ENCODE peak calls at places on chromosomes 7 and 10, in five cellular contexts. C, M, A, F and H are unnamed samples.

GRCh38 chr7:80189638-80190037 is 55.0 kb downstream of the GNAI1 start:
- DNase-seq in F (no peak), C (no peak), M (no peak), A (no peak), H (no peak)

GRCh38 chr7:152512711-152513110 is 76.9 kb upstream of the KMT2C start:
- DNase-seq in A (peak), F (no peak), M (no peak), C (peak), H (no peak)

GRCh38 chr7:106604303-106604918 is 56.5 kb downstream of the CCDC71L start:
- DNase-seq in C (no peak), A (peak), M (no peak), F (no peak), H (no peak)

GRCh38 chr7:92025260-92025659 is 84.6 kb downstream of the AKAP9 start:
- DNase-seq in C (no peak), M (no peak), F (no peak), A (no peak), H (no peak)

GRCh38 chr7:30899630-30900029 is 12.0 kb upstream of the AQP1 start:
- DNase-seq in M (no peak), C (no peak), F (no peak), A (no peak), H (no peak)

GRCh38 chr7:1939434-1940401 is 269.6 kb downstream of the ELFN1 start:
- DNase-seq in M (no peak), A (no peak), C (peak), F (no peak), H (no peak)

GRCh38 chr7:159158888-159159405 is 14.3 kb upstream of the VIPR2 start:
- DNase-seq in F (no peak), M (no peak), C (no peak), A (no peak), H (no peak)

GRCh38 chr7:155974186-155974897 is 162.1 kb upstream of the SHH start:
- DNase-seq in M (no peak), F (no peak), C (no peak), A (no peak), H (no peak)

GRCh38 chr7:134792968-134793367 is 13.5 kb downstream of the CALD1 start:
- DNase-seq in M (no peak), F (no peak), A (no peak), C (no peak), H (no peak)

GRCh38 chr10:5538892-5539651 is 14.3 kb downstream of the CALML3 start:
- DNase-seq in A (no peak), M (no peak), C (no peak), F (no peak), H (no peak)

GRCh38 chr7:69244691-69245090 is 353.6 kb upstream of the AUTS2 start:
- DNase-seq in M (no peak), A (peak), C (no peak), F (no peak), H (no peak)

GRCh38 chr7:44062180-44062902 is 3.0 kb downstream of the PGAM2 start:
- DNase-seq in F (no peak), A (no peak), M (no peak), C (no peak), H (no peak)

GRCh38 chr10:13173619-13174018 is 12.3 kb downstream of the MCM10 start:
- DNase-seq in C (no peak), A (no peak), M (no peak), F (no peak), H (no peak)

GRCh38 chr7:149494738-149495368 is 2.8 kb downstream of the ZNF746 start:
- DNase-seq in C (no peak), A (no peak), F (no peak), M (no peak), H (no peak)

GRCh38 chr10:122239578-122240257 is 31.4 kb upstream of the BTBD16 start:
- DNase-seq in A (no peak), C (no peak), M (no peak), F (no peak), H (no peak)